ENCODE peak calls at places on chromosomes 13 and 19, in eight cellular contexts. One of them, this sample, is unnamed.
A peak's percentile ranks its signal among the peaks of the same experiment; 100 is the strongest.

GRCh38 chr13:41053384-41053826 is 7.9 kb upstream of the WBP4 start:
- DNase-seq in H9: no peak
- DNase-seq in transverse colon: no peak
- DNase-seq in ovary: no peak
- DNase-seq in cardiac muscle cell: peak; percentile 59
- DNase-seq in uterus: no peak
- DNase-seq in heart left ventricle: no peak
- DNase-seq in IMR-90: peak; percentile 49
- DNase-seq in this sample: no peak

GRCh38 chr13:22009500-22009899 is 338.6 kb downstream of the FGF9 start:
- DNase-seq in H9: no peak
- DNase-seq in transverse colon: no peak
- DNase-seq in ovary: no peak
- DNase-seq in cardiac muscle cell: no peak
- DNase-seq in uterus: no peak
- DNase-seq in heart left ventricle: no peak
- DNase-seq in IMR-90: no peak
- DNase-seq in this sample: no peak

GRCh38 chr13:32946558-32946957 is 69.7 kb upstream of the KL start:
- DNase-seq in H9: no peak
- DNase-seq in transverse colon: no peak
- DNase-seq in ovary: no peak
- DNase-seq in cardiac muscle cell: no peak
- DNase-seq in uterus: no peak
- DNase-seq in heart left ventricle: no peak
- DNase-seq in IMR-90: no peak
- DNase-seq in this sample: no peak

GRCh38 chr13:97116754-97117153 is 105.4 kb upstream of the MBNL2 start:
- DNase-seq in H9: no peak
- DNase-seq in transverse colon: no peak
- DNase-seq in ovary: no peak
- DNase-seq in cardiac muscle cell: peak; percentile 61
- DNase-seq in uterus: no peak
- DNase-seq in heart left ventricle: no peak
- DNase-seq in IMR-90: peak; percentile 65
- DNase-seq in this sample: peak; percentile 42

GRCh38 chr19:30719991-30720329 is 347.8 kb downstream of the ZNF536 start:
- DNase-seq in H9: peak; percentile 52
- DNase-seq in transverse colon: no peak
- DNase-seq in ovary: no peak
- DNase-seq in cardiac muscle cell: no peak
- DNase-seq in uterus: peak; percentile 31
- DNase-seq in heart left ventricle: peak; percentile 33
- DNase-seq in IMR-90: no peak
- DNase-seq in this sample: no peak

GRCh38 chr13:39835253-39835652 is 179.8 kb downstream of the COG6 start:
- DNase-seq in H9: no peak
- DNase-seq in transverse colon: no peak
- DNase-seq in ovary: no peak
- DNase-seq in cardiac muscle cell: no peak
- DNase-seq in uterus: no peak
- DNase-seq in heart left ventricle: no peak
- DNase-seq in IMR-90: no peak
- DNase-seq in this sample: no peak

GRCh38 chr13:87942204-87942603 is 271.0 kb downstream of the SLITRK5 start:
- DNase-seq in H9: no peak
- DNase-seq in transverse colon: no peak
- DNase-seq in ovary: no peak
- DNase-seq in cardiac muscle cell: no peak
- DNase-seq in uterus: no peak
- DNase-seq in heart left ventricle: no peak
- DNase-seq in IMR-90: no peak
- DNase-seq in this sample: no peak

GRCh38 chr19:30066781-30067759 is 125.0 kb downstream of the URI1 start:
- DNase-seq in H9: peak; percentile 11
- DNase-seq in transverse colon: peak; percentile 5
- DNase-seq in ovary: no peak
- DNase-seq in cardiac muscle cell: no peak
- DNase-seq in uterus: no peak
- DNase-seq in heart left ventricle: no peak
- DNase-seq in IMR-90: no peak
- DNase-seq in this sample: no peak

GRCh38 chr19:7534531-7534980 is 961 bp upstream of the PNPLA6 start:
- DNase-seq in H9: peak; percentile 85
- DNase-seq in transverse colon: peak; percentile 61
- DNase-seq in ovary: peak; percentile 60
- DNase-seq in cardiac muscle cell: peak; percentile 75
- DNase-seq in uterus: peak; percentile 71
- DNase-seq in heart left ventricle: peak; percentile 70
- DNase-seq in IMR-90: peak; percentile 87
- DNase-seq in this sample: peak; percentile 85

GRCh38 chr13:28613562-28613961 is 45.4 kb upstream of the POMP start:
- DNase-seq in H9: no peak
- DNase-seq in transverse colon: no peak
- DNase-seq in ovary: no peak
- DNase-seq in cardiac muscle cell: no peak
- DNase-seq in uterus: no peak
- DNase-seq in heart left ventricle: no peak
- DNase-seq in IMR-90: no peak
- DNase-seq in this sample: peak; percentile 34

GRCh38 chr13:28609936-28610335 is 49.0 kb upstream of the POMP start:
- DNase-seq in H9: no peak
- DNase-seq in transverse colon: no peak
- DNase-seq in ovary: no peak
- DNase-seq in cardiac muscle cell: peak; percentile 39
- DNase-seq in uterus: no peak
- DNase-seq in heart left ventricle: no peak
- DNase-seq in IMR-90: peak; percentile 87
- DNase-seq in this sample: no peak

GRCh38 chr13:28609381-28609780 is 49.5 kb upstream of the POMP start:
- DNase-seq in H9: no peak
- DNase-seq in transverse colon: no peak
- DNase-seq in ovary: no peak
- DNase-seq in cardiac muscle cell: no peak
- DNase-seq in uterus: no peak
- DNase-seq in heart left ventricle: no peak
- DNase-seq in IMR-90: no peak
- DNase-seq in this sample: no peak

GRCh38 chr13:28611021-28611420 is 47.9 kb upstream of the POMP start:
- DNase-seq in H9: no peak
- DNase-seq in transverse colon: no peak
- DNase-seq in ovary: no peak
- DNase-seq in cardiac muscle cell: no peak
- DNase-seq in uterus: no peak
- DNase-seq in heart left ventricle: no peak
- DNase-seq in IMR-90: peak; percentile 26
- DNase-seq in this sample: no peak

GRCh38 chr13:28611654-28612131 is 47.2 kb upstream of the POMP start:
- DNase-seq in H9: no peak
- DNase-seq in transverse colon: no peak
- DNase-seq in ovary: no peak
- DNase-seq in cardiac muscle cell: peak; percentile 46
- DNase-seq in uterus: no peak
- DNase-seq in heart left ventricle: no peak
- DNase-seq in IMR-90: peak; percentile 44
- DNase-seq in this sample: no peak
- H3K9me3 ChIP-seq in H9: no peaks in the 10 kb centered on the region
- H3K9me3 ChIP-seq in transverse colon: no peaks in the 10 kb centered on the region
- H3K9me3 ChIP-seq in ovary: no peaks in the 10 kb centered on the region
- H3K9me3 ChIP-seq in cardiac muscle cell: no peaks in the 10 kb centered on the region
- H3K9me3 ChIP-seq in uterus: no peaks in the 10 kb centered on the region
- H3K9me3 ChIP-seq in heart left ventricle: no peaks in the 10 kb centered on the region
- H3K9me3 ChIP-seq in IMR-90: no peaks in the 10 kb centered on the region
- H3K9me3 ChIP-seq in this sample: no peaks in the 10 kb centered on the region

GRCh38 chr19:6007866-6008265 is 29.9 kb upstream of the RANBP3 start:
- DNase-seq in H9: no peak
- DNase-seq in transverse colon: no peak
- DNase-seq in ovary: no peak
- DNase-seq in cardiac muscle cell: no peak
- DNase-seq in uterus: no peak
- DNase-seq in heart left ventricle: no peak
- DNase-seq in IMR-90: no peak
- DNase-seq in this sample: no peak
- H3K4me1 ChIP-seq in H9: no peaks in the 10 kb centered on the region
- H3K4me1 ChIP-seq in transverse colon: no peaks in the 10 kb centered on the region
- H3K4me1 ChIP-seq in ovary: no peaks in the 10 kb centered on the region
- H3K4me1 ChIP-seq in cardiac muscle cell: no peaks in the 10 kb centered on the region
- H3K4me1 ChIP-seq in uterus: no peaks in the 10 kb centered on the region
- H3K4me1 ChIP-seq in heart left ventricle: no peaks in the 10 kb centered on the region
- H3K4me1 ChIP-seq in IMR-90: no peaks in the 10 kb centered on the region
- H3K4me1 ChIP-seq in this sample: no peaks in the 10 kb centered on the region

GRCh38 chr19:22628401-22628800 is 5.7 kb upstream of the ZNF492 start:
- DNase-seq in H9: no peak
- DNase-seq in transverse colon: no peak
- DNase-seq in ovary: no peak
- DNase-seq in cardiac muscle cell: no peak
- DNase-seq in uterus: no peak
- DNase-seq in heart left ventricle: no peak
- DNase-seq in IMR-90: no peak
- DNase-seq in this sample: no peak
- H3K9me3 ChIP-seq in H9: peaks cover 83% of the 10 kb centered on the region
- H3K9me3 ChIP-seq in transverse colon: no peaks in the 10 kb centered on the region
- H3K9me3 ChIP-seq in ovary: no peaks in the 10 kb centered on the region
- H3K9me3 ChIP-seq in cardiac muscle cell: no peaks in the 10 kb centered on the region
- H3K9me3 ChIP-seq in uterus: no peaks in the 10 kb centered on the region
- H3K9me3 ChIP-seq in heart left ventricle: no peaks in the 10 kb centered on the region
- H3K9me3 ChIP-seq in IMR-90: peaks cover 13% of the 10 kb centered on the region
- H3K9me3 ChIP-seq in this sample: no peaks in the 10 kb centered on the region

DNA sequence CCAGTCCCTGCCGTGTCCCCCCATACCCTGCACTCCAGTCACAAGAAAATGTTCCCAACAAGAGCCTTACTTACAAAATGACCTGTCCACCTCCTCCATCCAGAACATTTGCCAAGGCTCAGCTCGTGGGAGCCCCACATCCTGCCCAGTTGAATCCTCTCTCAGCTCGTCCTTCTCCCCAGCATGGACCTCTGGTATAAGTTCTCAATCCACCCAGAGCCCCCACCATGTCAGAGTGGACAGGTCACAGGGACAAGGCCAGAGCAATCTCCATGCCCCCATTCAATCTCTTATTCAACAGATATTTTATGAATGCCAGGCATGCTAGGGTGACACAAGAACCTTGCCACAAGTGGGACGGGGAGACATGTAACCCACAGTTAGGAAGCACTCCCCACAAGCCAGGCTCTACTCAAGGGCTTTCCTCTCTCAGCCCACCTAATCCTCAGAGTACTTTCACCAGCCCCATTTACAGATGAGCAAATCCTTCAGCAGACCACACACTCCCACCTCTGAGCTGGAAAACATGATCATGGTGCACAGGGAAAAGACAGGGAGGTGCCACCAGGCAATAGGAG is 15.1 kb downstream of the DEDD2 start:
- DNase-seq in H9: no peak
- DNase-seq in transverse colon: no peak
- DNase-seq in ovary: no peak
- DNase-seq in cardiac muscle cell: no peak
- DNase-seq in uterus: no peak
- DNase-seq in heart left ventricle: no peak
- DNase-seq in IMR-90: no peak
- DNase-seq in this sample: no peak
- H3K4me1 ChIP-seq in H9: no peaks in the 10 kb centered on the region
- H3K4me1 ChIP-seq in transverse colon: peaks cover 37% of the 10 kb centered on the region
- H3K4me1 ChIP-seq in ovary: no peaks in the 10 kb centered on the region
- H3K4me1 ChIP-seq in cardiac muscle cell: no peaks in the 10 kb centered on the region
- H3K4me1 ChIP-seq in uterus: no peaks in the 10 kb centered on the region
- H3K4me1 ChIP-seq in heart left ventricle: peaks cover 71% of the 10 kb centered on the region
- H3K4me1 ChIP-seq in IMR-90: peaks cover 10% of the 10 kb centered on the region
- H3K4me1 ChIP-seq in this sample: no peaks in the 10 kb centered on the region

DNA sequence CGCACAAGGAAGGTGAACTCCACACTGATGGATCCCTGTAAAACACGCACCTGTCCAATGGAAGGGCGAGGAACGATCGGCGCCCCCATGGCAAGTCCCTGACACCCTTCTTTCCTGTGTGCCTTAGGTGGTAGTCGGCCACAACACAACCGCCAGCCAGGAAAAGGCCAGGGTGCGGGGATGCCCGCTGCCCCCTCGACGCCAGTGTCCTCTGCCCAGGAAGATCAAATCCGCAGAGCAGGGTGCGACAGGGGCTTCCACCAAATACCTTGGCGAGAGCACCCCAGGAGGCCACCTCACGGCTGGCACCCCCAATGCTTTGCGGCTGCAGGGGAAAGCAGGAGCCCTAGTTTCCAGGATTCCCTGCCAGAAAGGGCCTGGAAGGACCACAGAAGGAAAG is 91.2 kb downstream of the ZNF254 start:
- DNase-seq in H9: no peak
- DNase-seq in transverse colon: no peak
- DNase-seq in ovary: peak; percentile 12
- DNase-seq in cardiac muscle cell: no peak
- DNase-seq in uterus: no peak
- DNase-seq in heart left ventricle: no peak
- DNase-seq in IMR-90: no peak
- DNase-seq in this sample: no peak
- H3K9me3 ChIP-seq in H9: peaks cover 15% of the 10 kb centered on the region
- H3K9me3 ChIP-seq in transverse colon: peaks cover 5% of the 10 kb centered on the region
- H3K9me3 ChIP-seq in ovary: no peaks in the 10 kb centered on the region
- H3K9me3 ChIP-seq in cardiac muscle cell: no peaks in the 10 kb centered on the region
- H3K9me3 ChIP-seq in uterus: no peaks in the 10 kb centered on the region
- H3K9me3 ChIP-seq in heart left ventricle: no peaks in the 10 kb centered on the region
- H3K9me3 ChIP-seq in IMR-90: peaks cover 12% of the 10 kb centered on the region
- H3K9me3 ChIP-seq in this sample: peaks cover 3% of the 10 kb centered on the region

GRCh38 chr13:110297011-110297410 is 9.9 kb downstream of the COL4A1 start:
- DNase-seq in H9: no peak
- DNase-seq in transverse colon: no peak
- DNase-seq in ovary: peak; percentile 30
- DNase-seq in cardiac muscle cell: no peak
- DNase-seq in uterus: no peak
- DNase-seq in heart left ventricle: no peak
- DNase-seq in IMR-90: no peak
- DNase-seq in this sample: no peak
- H3K4me1 ChIP-seq in H9: no peaks in the 10 kb centered on the region
- H3K4me1 ChIP-seq in transverse colon: peaks cover 46% of the 10 kb centered on the region
- H3K4me1 ChIP-seq in ovary: peaks cover 34% of the 10 kb centered on the region
- H3K4me1 ChIP-seq in cardiac muscle cell: no peaks in the 10 kb centered on the region
- H3K4me1 ChIP-seq in uterus: no peaks in the 10 kb centered on the region
- H3K4me1 ChIP-seq in heart left ventricle: peaks cover 77% of the 10 kb centered on the region
- H3K4me1 ChIP-seq in IMR-90: peaks cover 23% of the 10 kb centered on the region
- H3K4me1 ChIP-seq in this sample: peaks cover 20% of the 10 kb centered on the region

GRCh38 chr19:16202320-16203255 is 4.9 kb downstream of the AP1M1 start:
- DNase-seq in H9: no peak
- DNase-seq in transverse colon: no peak
- DNase-seq in ovary: no peak
- DNase-seq in cardiac muscle cell: no peak
- DNase-seq in uterus: no peak
- DNase-seq in heart left ventricle: no peak
- DNase-seq in IMR-90: no peak
- DNase-seq in this sample: no peak
- H3K9me3 ChIP-seq in H9: no peaks in the 10 kb centered on the region
- H3K9me3 ChIP-seq in transverse colon: no peaks in the 10 kb centered on the region
- H3K9me3 ChIP-seq in ovary: no peaks in the 10 kb centered on the region
- H3K9me3 ChIP-seq in cardiac muscle cell: no peaks in the 10 kb centered on the region
- H3K9me3 ChIP-seq in uterus: no peaks in the 10 kb centered on the region
- H3K9me3 ChIP-seq in heart left ventricle: no peaks in the 10 kb centered on the region
- H3K9me3 ChIP-seq in IMR-90: no peaks in the 10 kb centered on the region
- H3K9me3 ChIP-seq in this sample: no peaks in the 10 kb centered on the region

DNA sequence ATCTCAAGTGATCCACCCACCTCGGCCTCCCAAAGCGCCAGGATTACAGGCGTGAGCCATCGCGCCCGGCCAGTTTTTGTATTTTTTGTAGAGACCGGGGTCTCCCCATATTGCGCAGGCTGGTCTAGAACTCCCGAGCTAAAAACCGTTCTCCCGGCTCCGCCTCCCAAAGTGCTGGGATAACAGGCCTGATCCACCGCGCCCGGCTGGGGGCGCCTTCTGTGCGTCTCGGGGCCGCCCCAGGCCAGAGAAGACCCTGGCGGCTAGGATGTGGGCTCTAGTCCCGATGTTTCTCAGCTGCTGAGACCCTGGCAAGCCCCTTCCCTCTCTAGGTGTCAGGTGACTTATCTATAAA is 3.6 kb downstream of the ARHGAP45 start:
- DNase-seq in H9: peak; percentile 73
- DNase-seq in transverse colon: no peak
- DNase-seq in ovary: no peak
- DNase-seq in cardiac muscle cell: no peak
- DNase-seq in uterus: no peak
- DNase-seq in heart left ventricle: no peak
- DNase-seq in IMR-90: no peak
- DNase-seq in this sample: no peak
- H3K4me1 ChIP-seq in H9: peaks cover 1% of the 10 kb centered on the region
- H3K4me1 ChIP-seq in transverse colon: peaks cover 64% of the 10 kb centered on the region
- H3K4me1 ChIP-seq in ovary: no peaks in the 10 kb centered on the region
- H3K4me1 ChIP-seq in cardiac muscle cell: peaks cover 12% of the 10 kb centered on the region
- H3K4me1 ChIP-seq in uterus: no peaks in the 10 kb centered on the region
- H3K4me1 ChIP-seq in heart left ventricle: peaks cover 70% of the 10 kb centered on the region
- H3K4me1 ChIP-seq in IMR-90: peaks cover 3% of the 10 kb centered on the region
- H3K4me1 ChIP-seq in this sample: peaks cover 17% of the 10 kb centered on the region